ENCODE peak calls at places on chromosomes 12 and 14, in seven cellular contexts. One of them, this sample, is unnamed.

GRCh38 chr14:82621881-82622450 is 1088.3 kb upstream of the SEL1L start:
- DNase-seq in CD4-positive, CD25-positive, alpha-beta regulatory T cell: no peak
- DNase-seq in GM04503: no peak
- DNase-seq in pancreas: no peak
- DNase-seq in endodermal cell: peak
- DNase-seq in activated CD4-positive, alpha-beta T cell treated with anti-CD3 and anti-CD28 coated beads, Interleukin-2, amount 50 U/mL, for 1 hour: no peak
- DNase-seq in cardiac septum: no peak
- DNase-seq in this sample: no peak

GRCh38 chr12:116094475-116094874 is 183.0 kb downstream of the MED13L start:
- DNase-seq in pancreas: no peak
- DNase-seq in cardiac septum: no peak
- DNase-seq in GM04503: no peak
- DNase-seq in activated CD4-positive, alpha-beta T cell treated with anti-CD3 and anti-CD28 coated beads, Interleukin-2, amount 50 U/mL, for 1 hour: no peak
- DNase-seq in endodermal cell: no peak
- DNase-seq in CD4-positive, CD25-positive, alpha-beta regulatory T cell: no peak
- DNase-seq in this sample: no peak

GRCh38 chr14:73237219-73237785 is at the start of gene PAPLN:
- DNase-seq in endodermal cell: peak
- DNase-seq in cardiac septum: no peak
- DNase-seq in GM04503: no peak
- DNase-seq in pancreas: no peak
- DNase-seq in CD4-positive, CD25-positive, alpha-beta regulatory T cell: no peak
- DNase-seq in activated CD4-positive, alpha-beta T cell treated with anti-CD3 and anti-CD28 coated beads, Interleukin-2, amount 50 U/mL, for 1 hour: no peak
- DNase-seq in this sample: no peak

GRCh38 chr12:116520801-116521471 is 38.2 kb upstream of the MAP1LC3B2 start:
- DNase-seq in CD4-positive, CD25-positive, alpha-beta regulatory T cell: no peak
- DNase-seq in endodermal cell: no peak
- DNase-seq in GM04503: peak
- DNase-seq in pancreas: no peak
- DNase-seq in cardiac septum: no peak
- DNase-seq in activated CD4-positive, alpha-beta T cell treated with anti-CD3 and anti-CD28 coated beads, Interleukin-2, amount 50 U/mL, for 1 hour: no peak
- DNase-seq in this sample: no peak

GRCh38 chr12:104310751-104311297 is 7.3 kb downstream of the EID3 start:
- DNase-seq in cardiac septum: no peak
- DNase-seq in endodermal cell: no peak
- DNase-seq in activated CD4-positive, alpha-beta T cell treated with anti-CD3 and anti-CD28 coated beads, Interleukin-2, amount 50 U/mL, for 1 hour: no peak
- DNase-seq in pancreas: no peak
- DNase-seq in CD4-positive, CD25-positive, alpha-beta regulatory T cell: no peak
- DNase-seq in GM04503: no peak
- DNase-seq in this sample: no peak

GRCh38 chr14:61388173-61388975 is 67.0 kb downstream of the PRKCH start:
- DNase-seq in activated CD4-positive, alpha-beta T cell treated with anti-CD3 and anti-CD28 coated beads, Interleukin-2, amount 50 U/mL, for 1 hour: no peak
- DNase-seq in endodermal cell: no peak
- DNase-seq in GM04503: peak
- DNase-seq in cardiac septum: no peak
- DNase-seq in CD4-positive, CD25-positive, alpha-beta regulatory T cell: no peak
- DNase-seq in pancreas: no peak
- DNase-seq in this sample: peak

GRCh38 chr12:124783087-124783486 is 80.6 kb downstream of the SCARB1 start:
- DNase-seq in pancreas: no peak
- DNase-seq in activated CD4-positive, alpha-beta T cell treated with anti-CD3 and anti-CD28 coated beads, Interleukin-2, amount 50 U/mL, for 1 hour: no peak
- DNase-seq in GM04503: no peak
- DNase-seq in CD4-positive, CD25-positive, alpha-beta regulatory T cell: no peak
- DNase-seq in endodermal cell: no peak
- DNase-seq in cardiac septum: no peak
- DNase-seq in this sample: no peak

GRCh38 chr12:57627504-57628279 is 5.3 kb downstream of the B4GALNT1 start:
- DNase-seq in cardiac septum: peak
- DNase-seq in GM04503: no peak
- DNase-seq in pancreas: peak
- DNase-seq in activated CD4-positive, alpha-beta T cell treated with anti-CD3 and anti-CD28 coated beads, Interleukin-2, amount 50 U/mL, for 1 hour: no peak
- DNase-seq in endodermal cell: peak
- DNase-seq in CD4-positive, CD25-positive, alpha-beta regulatory T cell: no peak
- DNase-seq in this sample: no peak

GRCh38 chr14:90354551-90355298 is 23.0 kb upstream of the NRDE2 start:
- DNase-seq in cardiac septum: no peak
- DNase-seq in CD4-positive, CD25-positive, alpha-beta regulatory T cell: no peak
- DNase-seq in GM04503: no peak
- DNase-seq in endodermal cell: no peak
- DNase-seq in activated CD4-positive, alpha-beta T cell treated with anti-CD3 and anti-CD28 coated beads, Interleukin-2, amount 50 U/mL, for 1 hour: no peak
- DNase-seq in pancreas: no peak
- DNase-seq in this sample: no peak

GRCh38 chr12:6952121-6952859 is 1.1 kb downstream of the PTPN6 start:
- DNase-seq in CD4-positive, CD25-positive, alpha-beta regulatory T cell: no peak
- DNase-seq in GM04503: no peak
- DNase-seq in activated CD4-positive, alpha-beta T cell treated with anti-CD3 and anti-CD28 coated beads, Interleukin-2, amount 50 U/mL, for 1 hour: no peak
- DNase-seq in cardiac septum: peak
- DNase-seq in pancreas: no peak
- DNase-seq in endodermal cell: peak
- DNase-seq in this sample: peak

GRCh38 chr12:53287741-53288216 is 7.6 kb upstream of the PFDN5 start:
- DNase-seq in cardiac septum: peak
- DNase-seq in activated CD4-positive, alpha-beta T cell treated with anti-CD3 and anti-CD28 coated beads, Interleukin-2, amount 50 U/mL, for 1 hour: peak
- DNase-seq in endodermal cell: peak
- DNase-seq in GM04503: no peak
- DNase-seq in pancreas: peak
- DNase-seq in CD4-positive, CD25-positive, alpha-beta regulatory T cell: peak
- DNase-seq in this sample: peak

GRCh38 chr14:68842298-68842697 is 49.4 kb upstream of the ZFP36L1 start:
- DNase-seq in CD4-positive, CD25-positive, alpha-beta regulatory T cell: no peak
- DNase-seq in activated CD4-positive, alpha-beta T cell treated with anti-CD3 and anti-CD28 coated beads, Interleukin-2, amount 50 U/mL, for 1 hour: no peak
- DNase-seq in cardiac septum: no peak
- DNase-seq in GM04503: no peak
- DNase-seq in pancreas: no peak
- DNase-seq in endodermal cell: no peak
- DNase-seq in this sample: no peak

GRCh38 chr14:104520620-104521410 is 58.7 kb upstream of the C14orf180 start:
- DNase-seq in cardiac septum: peak
- DNase-seq in CD4-positive, CD25-positive, alpha-beta regulatory T cell: no peak
- DNase-seq in GM04503: no peak
- DNase-seq in pancreas: no peak
- DNase-seq in endodermal cell: peak
- DNase-seq in activated CD4-positive, alpha-beta T cell treated with anti-CD3 and anti-CD28 coated beads, Interleukin-2, amount 50 U/mL, for 1 hour: no peak
- DNase-seq in this sample: no peak

GRCh38 chr12:85310456-85311076 is 30.5 kb downstream of the ALX1 start:
- DNase-seq in pancreas: no peak
- DNase-seq in cardiac septum: no peak
- DNase-seq in GM04503: no peak
- DNase-seq in endodermal cell: no peak
- DNase-seq in CD4-positive, CD25-positive, alpha-beta regulatory T cell: no peak
- DNase-seq in activated CD4-positive, alpha-beta T cell treated with anti-CD3 and anti-CD28 coated beads, Interleukin-2, amount 50 U/mL, for 1 hour: no peak
- DNase-seq in this sample: no peak

GRCh38 chr12:121576851-121577391 is 3.9 kb downstream of the KDM2B start:
- DNase-seq in cardiac septum: no peak
- DNase-seq in CD4-positive, CD25-positive, alpha-beta regulatory T cell: no peak
- DNase-seq in activated CD4-positive, alpha-beta T cell treated with anti-CD3 and anti-CD28 coated beads, Interleukin-2, amount 50 U/mL, for 1 hour: no peak
- DNase-seq in endodermal cell: peak
- DNase-seq in GM04503: peak
- DNase-seq in pancreas: no peak
- DNase-seq in this sample: no peak

GRCh38 chr12:27535318-27535717 is 11.3 kb downstream of the PPFIBP1 start:
- DNase-seq in CD4-positive, CD25-positive, alpha-beta regulatory T cell: no peak
- DNase-seq in pancreas: no peak
- DNase-seq in cardiac septum: no peak
- DNase-seq in endodermal cell: no peak
- DNase-seq in GM04503: no peak
- DNase-seq in activated CD4-positive, alpha-beta T cell treated with anti-CD3 and anti-CD28 coated beads, Interleukin-2, amount 50 U/mL, for 1 hour: no peak
- DNase-seq in this sample: no peak

GRCh38 chr12:80702889-80703605 is 4.4 kb upstream of the MYF6 start:
- DNase-seq in cardiac septum: no peak
- DNase-seq in CD4-positive, CD25-positive, alpha-beta regulatory T cell: no peak
- DNase-seq in GM04503: peak
- DNase-seq in activated CD4-positive, alpha-beta T cell treated with anti-CD3 and anti-CD28 coated beads, Interleukin-2, amount 50 U/mL, for 1 hour: no peak
- DNase-seq in endodermal cell: no peak
- DNase-seq in pancreas: no peak
- DNase-seq in this sample: no peak

GRCh38 chr14:75822522-75823288 is 159.1 kb downstream of the TGFB3 start:
- DNase-seq in pancreas: no peak
- DNase-seq in endodermal cell: no peak
- DNase-seq in GM04503: peak
- DNase-seq in CD4-positive, CD25-positive, alpha-beta regulatory T cell: no peak
- DNase-seq in cardiac septum: no peak
- DNase-seq in activated CD4-positive, alpha-beta T cell treated with anti-CD3 and anti-CD28 coated beads, Interleukin-2, amount 50 U/mL, for 1 hour: no peak
- DNase-seq in this sample: no peak

GRCh38 chr12:17369556-17369955 is 720.4 kb downstream of the RERGL start:
- DNase-seq in activated CD4-positive, alpha-beta T cell treated with anti-CD3 and anti-CD28 coated beads, Interleukin-2, amount 50 U/mL, for 1 hour: no peak
- DNase-seq in cardiac septum: no peak
- DNase-seq in pancreas: no peak
- DNase-seq in endodermal cell: no peak
- DNase-seq in CD4-positive, CD25-positive, alpha-beta regulatory T cell: no peak
- DNase-seq in GM04503: no peak
- DNase-seq in this sample: no peak

GRCh38 chr14:78997811-78998210 is 827.6 kb downstream of the NRXN3 start:
- DNase-seq in pancreas: peak
- DNase-seq in activated CD4-positive, alpha-beta T cell treated with anti-CD3 and anti-CD28 coated beads, Interleukin-2, amount 50 U/mL, for 1 hour: no peak
- DNase-seq in GM04503: no peak
- DNase-seq in CD4-positive, CD25-positive, alpha-beta regulatory T cell: no peak
- DNase-seq in endodermal cell: no peak
- DNase-seq in cardiac septum: no peak
- DNase-seq in this sample: no peak

GRCh38 chr12:27966870-27967269 is 5.7 kb downstream of the PTHLH start:
- DNase-seq in GM04503: peak
- DNase-seq in pancreas: no peak
- DNase-seq in activated CD4-positive, alpha-beta T cell treated with anti-CD3 and anti-CD28 coated beads, Interleukin-2, amount 50 U/mL, for 1 hour: no peak
- DNase-seq in endodermal cell: no peak
- DNase-seq in CD4-positive, CD25-positive, alpha-beta regulatory T cell: no peak
- DNase-seq in cardiac septum: no peak
- DNase-seq in this sample: no peak

GRCh38 chr14:104874571-104875411 is 9.7 kb downstream of the CEP170B start:
- DNase-seq in GM04503: no peak
- DNase-seq in cardiac septum: no peak
- DNase-seq in endodermal cell: no peak
- DNase-seq in CD4-positive, CD25-positive, alpha-beta regulatory T cell: no peak
- DNase-seq in pancreas: no peak
- DNase-seq in activated CD4-positive, alpha-beta T cell treated with anti-CD3 and anti-CD28 coated beads, Interleukin-2, amount 50 U/mL, for 1 hour: no peak
- DNase-seq in this sample: no peak

GRCh38 chr12:92467886-92468285 is 234.9 kb upstream of the PLEKHG7 start:
- DNase-seq in endodermal cell: no peak
- DNase-seq in GM04503: no peak
- DNase-seq in activated CD4-positive, alpha-beta T cell treated with anti-CD3 and anti-CD28 coated beads, Interleukin-2, amount 50 U/mL, for 1 hour: no peak
- DNase-seq in pancreas: no peak
- DNase-seq in cardiac septum: no peak
- DNase-seq in CD4-positive, CD25-positive, alpha-beta regulatory T cell: no peak
- DNase-seq in this sample: no peak

GRCh38 chr14:31926652-31927347 is 150.3 kb upstream of the ARHGAP5 start:
- DNase-seq in GM04503: no peak
- DNase-seq in activated CD4-positive, alpha-beta T cell treated with anti-CD3 and anti-CD28 coated beads, Interleukin-2, amount 50 U/mL, for 1 hour: no peak
- DNase-seq in CD4-positive, CD25-positive, alpha-beta regulatory T cell: no peak
- DNase-seq in endodermal cell: no peak
- DNase-seq in pancreas: no peak
- DNase-seq in cardiac septum: no peak
- DNase-seq in this sample: no peak

GRCh38 chr12:9721394-9722092 is 11.4 kb downstream of the CLECL1 start:
- DNase-seq in activated CD4-positive, alpha-beta T cell treated with anti-CD3 and anti-CD28 coated beads, Interleukin-2, amount 50 U/mL, for 1 hour: no peak
- DNase-seq in CD4-positive, CD25-positive, alpha-beta regulatory T cell: no peak
- DNase-seq in GM04503: no peak
- DNase-seq in pancreas: no peak
- DNase-seq in cardiac septum: no peak
- DNase-seq in endodermal cell: no peak
- DNase-seq in this sample: no peak

GRCh38 chr14:99754141-99755067 is 38.8 kb upstream of the EML1 start:
- DNase-seq in endodermal cell: no peak
- DNase-seq in pancreas: no peak
- DNase-seq in activated CD4-positive, alpha-beta T cell treated with anti-CD3 and anti-CD28 coated beads, Interleukin-2, amount 50 U/mL, for 1 hour: no peak
- DNase-seq in GM04503: no peak
- DNase-seq in cardiac septum: peak
- DNase-seq in CD4-positive, CD25-positive, alpha-beta regulatory T cell: no peak
- DNase-seq in this sample: no peak

GRCh38 chr14:34701808-34702207 is 12.6 kb downstream of the CFL2 start:
- DNase-seq in endodermal cell: no peak
- DNase-seq in pancreas: no peak
- DNase-seq in activated CD4-positive, alpha-beta T cell treated with anti-CD3 and anti-CD28 coated beads, Interleukin-2, amount 50 U/mL, for 1 hour: no peak
- DNase-seq in cardiac septum: no peak
- DNase-seq in GM04503: no peak
- DNase-seq in CD4-positive, CD25-positive, alpha-beta regulatory T cell: no peak
- DNase-seq in this sample: no peak

GRCh38 chr14:102579696-102580551 is 12.5 kb upstream of the RCOR1 start:
- DNase-seq in GM04503: peak
- DNase-seq in cardiac septum: no peak
- DNase-seq in endodermal cell: peak
- DNase-seq in CD4-positive, CD25-positive, alpha-beta regulatory T cell: no peak
- DNase-seq in activated CD4-positive, alpha-beta T cell treated with anti-CD3 and anti-CD28 coated beads, Interleukin-2, amount 50 U/mL, for 1 hour: no peak
- DNase-seq in pancreas: no peak
- DNase-seq in this sample: no peak

GRCh38 chr12:122688291-122688690 is 14.9 kb downstream of the HCAR2 start:
- DNase-seq in cardiac septum: no peak
- DNase-seq in pancreas: no peak
- DNase-seq in GM04503: no peak
- DNase-seq in activated CD4-positive, alpha-beta T cell treated with anti-CD3 and anti-CD28 coated beads, Interleukin-2, amount 50 U/mL, for 1 hour: no peak
- DNase-seq in endodermal cell: no peak
- DNase-seq in CD4-positive, CD25-positive, alpha-beta regulatory T cell: no peak
- DNase-seq in this sample: no peak

GRCh38 chr14:24051789-24052655 is at the start of gene CARMIL3:
- DNase-seq in endodermal cell: peak
- DNase-seq in pancreas: peak
- DNase-seq in CD4-positive, CD25-positive, alpha-beta regulatory T cell: peak
- DNase-seq in cardiac septum: no peak
- DNase-seq in activated CD4-positive, alpha-beta T cell treated with anti-CD3 and anti-CD28 coated beads, Interleukin-2, amount 50 U/mL, for 1 hour: peak
- DNase-seq in GM04503: no peak
- DNase-seq in this sample: peak

GRCh38 chr12:76588881-76589565 is 29.5 kb upstream of the OSBPL8 start:
- DNase-seq in GM04503: peak
- DNase-seq in endodermal cell: no peak
- DNase-seq in CD4-positive, CD25-positive, alpha-beta regulatory T cell: no peak
- DNase-seq in cardiac septum: no peak
- DNase-seq in pancreas: no peak
- DNase-seq in activated CD4-positive, alpha-beta T cell treated with anti-CD3 and anti-CD28 coated beads, Interleukin-2, amount 50 U/mL, for 1 hour: no peak
- DNase-seq in this sample: no peak

This sample was measured in central memory CD4-positive, alpha-beta T cell.